ENCODE peak calls at places on chromosomes 13 and 19, in eight cellular contexts. N is pancreas; I is C1 segment of cervical spinal cord; Q is body of pancreas; E is GM10248; G is IMR-90; R is Jurkat, Clone E6-1; O is kidney glomerular epithelial cell. A is an unnamed sample.

GRCh38 chr13:113599396-113599795 is 14.8 kb downstream of the TFDP1 start:
- DNase-seq in N (peak; percentile 11), I (no peak), Q (no peak), E (no peak), G (no peak), R (no peak), O (no peak), A (no peak)

GRCh38 chr13:33910267-33910666 is 92.3 kb downstream of the RFC3 start:
- DNase-seq in N (no peak), I (no peak), Q (no peak), E (no peak), G (no peak), R (no peak), O (no peak), A (no peak)

GRCh38 chr13:64912141-64912540 is 2318.0 kb downstream of the PCDH9 start:
- DNase-seq in N (no peak), I (no peak), Q (no peak), E (no peak), G (peak; percentile 83), R (no peak), O (peak; percentile 67), A (no peak)

GRCh38 chr19:49019242-49019932 is 2.5 kb upstream of the LHB start:
- DNase-seq in N (peak; percentile 97), I (peak; percentile 14), Q (peak; percentile 93), E (peak; percentile 84), G (peak; percentile 17), R (no peak), O (no peak), A (peak; percentile 50)

GRCh38 chr13:101181076-101181685 is 235.1 kb downstream of the NALCN start:
- DNase-seq in N (no peak), I (no peak), Q (no peak), E (no peak), G (peak; percentile 15), R (no peak), O (no peak), A (no peak)

GRCh38 chr19:51258165-51258564 is 7.3 kb downstream of the SIGLECL1 start:
- DNase-seq in N (no peak), I (no peak), Q (no peak), E (no peak), G (no peak), R (peak; percentile 74), O (no peak), A (no peak)

GRCh38 chr13:93249918-93250306 is 23.3 kb downstream of the GPC6 start:
- DNase-seq in N (no peak), I (no peak), Q (no peak), E (no peak), G (no peak), R (no peak), O (no peak), A (no peak)

GRCh38 chr19:40620161-40620485 is 19.0 kb downstream of the LTBP4 start:
- DNase-seq in N (no peak), I (no peak), Q (no peak), E (no peak), G (no peak), R (no peak), O (no peak), A (no peak)

GRCh38 chr19:405138-405965 is 3.6 kb downstream of the C2CD4C start:
- DNase-seq in N (peak; percentile 57), I (no peak), Q (no peak), E (no peak), G (no peak), R (no peak), O (no peak), A (no peak)

GRCh38 chr19:35869327-35870123 is 1.2 kb downstream of the APLP1 start:
- DNase-seq in N (peak; percentile 94), I (peak; percentile 61), Q (peak; percentile 91), E (peak; percentile 86), G (peak; percentile 61), R (peak; percentile 91), O (peak; percentile 81), A (peak; percentile 72)

GRCh38 chr19:50562329-50562728 is 5.9 kb downstream of the LRRC4B start:
- DNase-seq in N (no peak), I (no peak), Q (no peak), E (no peak), G (no peak), R (no peak), O (no peak), A (no peak)

GRCh38 chr19:13748169-13748884 is 16.0 kb upstream of the MRI1 start:
- DNase-seq in N (no peak), I (peak; percentile 9), Q (peak; percentile 38), E (no peak), G (peak; percentile 74), R (no peak), O (no peak), A (no peak)

GRCh38 chr19:38012944-38013343 is 105.9 kb downstream of the SIPA1L3 start:
- DNase-seq in N (no peak), I (no peak), Q (no peak), E (no peak), G (no peak), R (no peak), O (no peak), A (no peak)

GRCh38 chr13:52846567-52847321 is 1.7 kb downstream of the PCDH8 start:
- DNase-seq in N (peak; percentile 85), I (peak; percentile 66), Q (peak; percentile 68), E (no peak), G (peak; percentile 2), R (no peak), O (peak; percentile 31), A (no peak)

GRCh38 chr13:45333973-45334922 is 6.7 kb downstream of the TPT1 start:
- DNase-seq in N (no peak), I (no peak), Q (no peak), E (no peak), G (peak; percentile 62), R (peak; percentile 87), O (no peak), A (peak; percentile 26)

GRCh38 chr19:35142531-35143230 is 374 bp upstream of the FXYD7 start:
- DNase-seq in N (peak; percentile 91), I (peak; percentile 28), Q (peak; percentile 75), E (peak; percentile 70), G (no peak), R (no peak), O (peak; percentile 25), A (peak; percentile 59)

GRCh38 chr19:30350995-30351394 is 21.2 kb upstream of the ZNF536 start:
- DNase-seq in N (no peak), I (no peak), Q (no peak), E (no peak), G (no peak), R (no peak), O (no peak), A (no peak)

GRCh38 chr19:16620584-16620983 is 7.4 kb downstream of the MED26 start:
- DNase-seq in N (no peak), I (no peak), Q (no peak), E (no peak), G (no peak), R (no peak), O (no peak), A (no peak)

GRCh38 chr13:37138169-37138568 is 32.7 kb upstream of the CSNK1A1L start:
- DNase-seq in N (no peak), I (no peak), Q (no peak), E (no peak), G (no peak), R (no peak), O (no peak), A (no peak)